ENCODE peak calls at places on chromosomes 3 and 15, in seven cellular contexts. G is CD8-positive, alpha-beta T cell; Y is iPS-NIHi11; P is stimulated activated CD8-positive, alpha-beta memory T cell treated with anti-CD3 and anti-CD28 coated beads, Interleukin-7, amount 100 ng/mL, for 24 hours; E is NT2/D1; J is stimulated activated CD4-positive, alpha-beta T cell treated with anti-CD3 and anti-CD28 coated beads, Interleukin-1b, Interleukin-23, amount 100 ng/mL, for 24 hours; F is T-helper 1 cell. X is an unnamed sample.

GRCh38 chr3:151319613-151320012 is 3.0 kb upstream of the GPR87 start:
- DNase-seq in G (no peak), Y (no peak), P (no peak), E (no peak), J (no peak), F (no peak), X (no peak)

GRCh38 chr3:72380193-72380592 is 468.1 kb downstream of the SHQ1 start:
- DNase-seq in G (no peak), Y (no peak), P (no peak), E (no peak), J (no peak), F (no peak), X (no peak)

GRCh38 chr3:168863561-168863960 is 767.8 kb upstream of the GOLIM4 start:
- DNase-seq in G (no peak), Y (no peak), P (no peak), E (no peak), J (no peak), F (no peak), X (no peak)

GRCh38 chr15:58410353-58410752 is 21.4 kb upstream of the LIPC start:
- DNase-seq in G (peak; percentile 19), Y (no peak), P (no peak), E (no peak), J (no peak), F (no peak), X (no peak)

GRCh38 chr15:34280193-34280592 is 55.4 kb downstream of the EMC4 start:
- DNase-seq in G (no peak), Y (no peak), P (no peak), E (no peak), J (no peak), F (no peak), X (no peak)

GRCh38 chr15:39061952-39062464 is 497.4 kb upstream of the RASGRP1 start:
- DNase-seq in G (no peak), Y (no peak), P (no peak), E (no peak), J (no peak), F (no peak), X (peak; percentile 38)

GRCh38 chr3:57007513-57008415 is 52.7 kb upstream of the SPATA12 start:
- DNase-seq in G (no peak), Y (peak; percentile 32), P (no peak), E (no peak), J (no peak), F (peak; percentile 30), X (peak; percentile 28)

GRCh38 chr3:131083190-131083863 is 56.6 kb downstream of the NEK11 start:
- DNase-seq in G (no peak), Y (peak; percentile 53), P (no peak), E (no peak), J (no peak), F (no peak), X (peak; percentile 43)

GRCh38 chr3:129360705-129361460 is 67.6 kb downstream of the EFCAB12 start:
- DNase-seq in G (no peak), Y (peak; percentile 56), P (no peak), E (no peak), J (no peak), F (no peak), X (peak; percentile 34)

GRCh38 chr3:50299929-50300680 is 900 bp upstream of the HYAL3 start:
- DNase-seq in G (no peak), Y (no peak), P (no peak), E (no peak), J (no peak), F (peak; percentile 36), X (no peak)

GRCh38 chr15:82903511-82903910 is 49.0 kb downstream of the HOMER2 start:
- DNase-seq in G (no peak), Y (no peak), P (no peak), E (no peak), J (no peak), F (no peak), X (no peak)

GRCh38 chr3:34895841-34896240 is 743.5 kb upstream of the ARPP21 start:
- DNase-seq in G (no peak), Y (no peak), P (no peak), E (no peak), J (no peak), F (no peak), X (no peak)

GRCh38 chr3:11185564-11186317 is 31.4 kb downstream of the HRH1 start:
- DNase-seq in G (no peak), Y (peak; percentile 38), P (no peak), E (no peak), J (no peak), F (no peak), X (no peak)

GRCh38 chr3:31404871-31405270 is 127.9 kb upstream of the STT3B start:
- DNase-seq in G (no peak), Y (no peak), P (no peak), E (no peak), J (no peak), F (no peak), X (no peak)

GRCh38 chr3:112814256-112814655 is 32.4 kb downstream of the CD200R1L start:
- DNase-seq in G (no peak), Y (no peak), P (no peak), E (no peak), J (no peak), F (peak; percentile 18), X (peak; percentile 57)

GRCh38 chr3:126527455-126528211 is 3.7 kb downstream of the CHST13 start:
- DNase-seq in G (no peak), Y (no peak), P (no peak), E (no peak), J (no peak), F (no peak), X (no peak)

GRCh38 chr3:142929109-142929508 is 34.4 kb downstream of the PAQR9 start:
- DNase-seq in G (no peak), Y (peak; percentile 75), P (no peak), E (peak; percentile 15), J (no peak), F (peak; percentile 61), X (peak; percentile 83)

GRCh38 chr3:155024006-155024638 is 56.0 kb upstream of the MME start:
- DNase-seq in G (no peak), Y (no peak), P (no peak), E (no peak), J (no peak), F (no peak), X (no peak)

GRCh38 chr15:80379671-80380070 is 24.5 kb upstream of the ARNT2 start:
- DNase-seq in G (no peak), Y (no peak), P (no peak), E (no peak), J (no peak), F (no peak), X (no peak)

GRCh38 chr3:159763466-159764210 is 225.0 kb upstream of the IL12A start:
- DNase-seq in G (no peak), Y (peak; percentile 86), P (no peak), E (peak; percentile 68), J (no peak), F (peak; percentile 27), X (peak; percentile 90)

X was measured in GM23338.